ENCODE peak calls at places on chromosomes 12 and 14, in nine cellular contexts. W is fibroblast of villous mesenchyme, O is activated B cell treated with CpG ODN at 0.5 μM for 24 hours, I is A673, U is lung, Q is foreskin fibroblast, K is IMR-90, J is breast epithelium, R is cardiac muscle cell. P is an unnamed sample.

GRCh38 chr14:47200740-47201139 is 474.7 kb downstream of the MDGA2 start:
- DNase-seq in W (no peak), O (no peak), I (no peak), U (no peak), Q (no peak), K (no peak), J (no peak), R (no peak), P (no peak)

GRCh38 chr12:2267624-2268477 is 215.1 kb downstream of the CACNA1C start:
- DNase-seq in W (peak), O (no peak), I (no peak), U (no peak), Q (peak), K (peak), J (peak), R (no peak), P (no peak)

GRCh38 chr14:52090936-52091335 is 22.1 kb upstream of the NID2 start:
- DNase-seq in W (no peak), O (no peak), I (no peak), U (no peak), Q (no peak), K (no peak), J (no peak), R (no peak), P (no peak)

GRCh38 chr12:68432622-68433021 is 100.5 kb upstream of the MDM1 start:
- DNase-seq in W (peak), O (no peak), I (no peak), U (no peak), Q (no peak), K (peak), J (no peak), R (no peak), P (no peak)

GRCh38 chr14:53927171-53927570 is 29.5 kb downstream of the BMP4 start:
- DNase-seq in W (peak), O (no peak), I (no peak), U (no peak), Q (peak), K (peak), J (no peak), R (no peak), P (no peak)

GRCh38 chr14:77212933-77213656 is 31.5 kb downstream of the TMEM63C start:
- DNase-seq in W (peak), O (no peak), I (peak), U (peak), Q (peak), K (no peak), J (no peak), R (peak), P (peak)

GRCh38 chr12:66915312-66915904 is 236.5 kb upstream of the GRIP1 start:
- DNase-seq in W (no peak), O (no peak), I (peak), U (no peak), Q (no peak), K (no peak), J (no peak), R (no peak), P (no peak)

GRCh38 chr14:51327376-51327775 is 87.3 kb downstream of the TMX1 start:
- DNase-seq in W (no peak), O (no peak), I (no peak), U (no peak), Q (peak), K (peak), J (no peak), R (no peak), P (no peak)

GRCh38 chr12:118402251-118402650 is 25.9 kb downstream of the SUDS3 start:
- DNase-seq in W (peak), O (no peak), I (no peak), U (no peak), Q (peak), K (peak), J (no peak), R (no peak), P (no peak)

GRCh38 chr12:9760699-9761406 is at the start of gene CD69:
- DNase-seq in W (no peak), O (peak), I (peak), U (no peak), Q (no peak), K (no peak), J (no peak), R (no peak), P (no peak)

GRCh38 chr12:131009595-131010270 is 56.0 kb downstream of the ADGRD1 start:
- DNase-seq in W (no peak), O (no peak), I (no peak), U (no peak), Q (no peak), K (no peak), J (no peak), R (no peak), P (no peak)

GRCh38 chr12:103933237-103933636 is 3.0 kb downstream of the HSP90B1 start:
- DNase-seq in W (peak), O (no peak), I (peak), U (no peak), Q (no peak), K (no peak), J (no peak), R (no peak), P (no peak)

GRCh38 chr12:94207467-94208432 is 59.4 kb downstream of the PLXNC1 start:
- DNase-seq in W (peak), O (no peak), I (no peak), U (no peak), Q (peak), K (no peak), J (no peak), R (no peak), P (no peak)

DNA sequence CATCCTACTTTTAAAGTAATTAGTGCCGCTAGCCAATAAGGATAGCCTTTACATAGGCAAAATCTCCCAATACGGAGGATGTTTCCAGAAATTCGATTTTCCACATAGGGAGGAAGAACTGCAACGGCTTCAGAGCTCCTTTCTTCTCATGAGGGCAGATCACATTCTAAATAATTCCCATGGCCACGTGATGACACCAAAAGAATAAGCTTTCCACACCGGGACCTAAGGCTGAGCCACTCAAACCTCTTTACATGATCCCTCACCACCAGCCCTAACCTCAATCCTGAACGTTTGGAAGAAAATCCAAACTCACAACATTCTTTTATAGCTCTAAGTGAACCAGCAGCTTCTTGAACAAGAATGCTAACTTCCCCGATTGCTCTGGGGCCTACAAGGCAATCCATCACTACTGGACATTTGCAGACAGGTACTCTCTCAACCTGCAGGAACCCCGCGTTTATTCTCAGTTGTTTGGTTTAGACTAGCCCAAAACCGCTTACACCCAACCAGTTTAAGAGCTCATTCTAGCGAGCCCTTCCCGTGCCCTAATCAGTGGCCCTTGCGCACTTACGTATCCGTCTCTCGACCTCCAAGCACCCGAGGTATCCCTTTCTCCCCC is 879 bp downstream of the CAPRIN2 start:
- DNase-seq in W (peak), O (no peak), I (peak), U (no peak), Q (peak), K (peak), J (no peak), R (no peak), P (no peak)
- TF ChIP-seq CTCF in W (no peak), O (no peak), I (no peak), U (no peak), Q (no peak), K (no peak), J (no peak), R (no peak), P (no peak)

GRCh38 chr12:100955139-100955538 is 160.6 kb downstream of the ANO4 start:
- DNase-seq in W (no peak), O (no peak), I (peak), U (no peak), Q (peak), K (peak), J (no peak), R (peak), P (no peak)

GRCh38 chr12:100954118-100954517 is 159.5 kb downstream of the ANO4 start:
- DNase-seq in W (no peak), O (no peak), I (no peak), U (no peak), Q (no peak), K (no peak), J (no peak), R (no peak), P (no peak)

GRCh38 chr12:100951756-100952155 is 157.2 kb downstream of the ANO4 start:
- DNase-seq in W (no peak), O (no peak), I (no peak), U (no peak), Q (no peak), K (no peak), J (no peak), R (no peak), P (no peak)

GRCh38 chr12:100953677-100954076 is 159.1 kb downstream of the ANO4 start:
- DNase-seq in W (no peak), O (no peak), I (no peak), U (no peak), Q (no peak), K (no peak), J (no peak), R (no peak), P (no peak)

DNA sequence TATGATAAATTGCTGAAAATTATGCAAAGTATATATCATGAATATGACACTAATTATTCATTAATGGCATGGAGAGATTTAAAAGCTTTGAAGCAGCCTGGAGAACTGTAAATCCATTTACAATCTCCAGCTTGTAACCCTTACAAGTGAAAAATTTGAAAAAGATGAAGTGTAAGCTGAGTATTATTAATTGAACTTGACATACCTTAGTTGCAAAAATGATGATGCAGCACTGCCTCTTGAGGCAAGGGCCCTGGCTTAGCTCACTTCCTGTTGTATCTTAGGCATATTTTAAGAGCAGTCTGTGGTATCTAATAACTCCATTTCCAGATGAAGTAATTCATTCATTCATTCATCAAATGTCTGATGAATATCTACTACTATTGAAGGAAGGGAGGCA is 158.6 kb downstream of the ANO4 start:
- DNase-seq in W (no peak), O (no peak), I (peak), U (no peak), Q (peak), K (peak), J (no peak), R (no peak), P (no peak)
- TF ChIP-seq CTCF in W (no peak), O (no peak), I (no peak), U (no peak), Q (no peak), K (no peak), J (no peak), R (no peak), P (no peak)

GRCh38 chr14:93859957-93860356 is 67.2 kb upstream of the FAM181A start:
- DNase-seq in W (no peak), O (no peak), I (peak), U (no peak), Q (no peak), K (no peak), J (peak), R (no peak), P (no peak)
- TF ChIP-seq CTCF in W (no peak), O (no peak), I (no peak), U (no peak), Q (no peak), K (no peak), J (no peak), R (no peak), P (no peak)

DNA sequence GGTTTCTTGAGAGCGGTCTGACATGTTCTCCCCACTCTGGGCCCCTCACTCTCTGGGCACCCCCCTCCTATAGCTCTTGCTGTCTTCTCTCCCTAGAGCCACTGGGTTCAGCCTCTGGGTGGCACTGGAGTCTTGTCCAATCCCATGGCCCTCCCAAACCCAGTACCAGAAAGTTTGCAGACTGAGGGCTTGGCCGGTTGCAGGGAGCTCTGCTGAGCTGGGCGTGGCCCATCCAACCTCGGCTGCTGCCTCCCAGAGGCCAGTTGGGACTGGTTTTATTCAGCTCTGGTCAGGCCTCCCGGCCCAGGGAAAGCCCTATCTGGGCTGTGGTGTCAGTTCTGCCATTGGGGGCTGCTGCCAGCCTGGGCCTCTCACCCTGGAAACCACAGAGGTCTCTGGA is 37.9 kb downstream of the ISCA2 start:
- DNase-seq in W (peak), O (no peak), I (no peak), U (peak), Q (peak), K (peak), J (no peak), R (peak), P (no peak)
- TF ChIP-seq CTCF in W (peak), O (no peak), I (no peak), U (no peak), Q (peak), K (peak), J (no peak), R (peak), P (no peak)

GRCh38 chr14:23725980-23726746 is 90.0 kb downstream of the DHRS2 start:
- DNase-seq in W (no peak), O (no peak), I (no peak), U (no peak), Q (peak), K (no peak), J (no peak), R (no peak), P (no peak)

GRCh38 chr14:23728791-23729190 is 92.6 kb downstream of the DHRS2 start:
- DNase-seq in W (no peak), O (no peak), I (no peak), U (no peak), Q (no peak), K (no peak), J (no peak), R (no peak), P (no peak)

GRCh38 chr14:23727566-23728335 is 91.6 kb downstream of the DHRS2 start:
- DNase-seq in W (peak), O (no peak), I (peak), U (no peak), Q (peak), K (peak), J (no peak), R (peak), P (peak)

GRCh38 chr14:23725528-23725927 is 89.4 kb downstream of the DHRS2 start:
- DNase-seq in W (no peak), O (no peak), I (no peak), U (no peak), Q (no peak), K (no peak), J (no peak), R (no peak), P (no peak)

GRCh38 chr14:23729720-23730387 is 93.7 kb downstream of the DHRS2 start:
- DNase-seq in W (no peak), O (no peak), I (no peak), U (no peak), Q (no peak), K (no peak), J (no peak), R (no peak), P (no peak)
- TF ChIP-seq CTCF in W (no peak), O (no peak), I (peak), U (no peak), Q (no peak), K (no peak), J (no peak), R (no peak), P (no peak)

DNA sequence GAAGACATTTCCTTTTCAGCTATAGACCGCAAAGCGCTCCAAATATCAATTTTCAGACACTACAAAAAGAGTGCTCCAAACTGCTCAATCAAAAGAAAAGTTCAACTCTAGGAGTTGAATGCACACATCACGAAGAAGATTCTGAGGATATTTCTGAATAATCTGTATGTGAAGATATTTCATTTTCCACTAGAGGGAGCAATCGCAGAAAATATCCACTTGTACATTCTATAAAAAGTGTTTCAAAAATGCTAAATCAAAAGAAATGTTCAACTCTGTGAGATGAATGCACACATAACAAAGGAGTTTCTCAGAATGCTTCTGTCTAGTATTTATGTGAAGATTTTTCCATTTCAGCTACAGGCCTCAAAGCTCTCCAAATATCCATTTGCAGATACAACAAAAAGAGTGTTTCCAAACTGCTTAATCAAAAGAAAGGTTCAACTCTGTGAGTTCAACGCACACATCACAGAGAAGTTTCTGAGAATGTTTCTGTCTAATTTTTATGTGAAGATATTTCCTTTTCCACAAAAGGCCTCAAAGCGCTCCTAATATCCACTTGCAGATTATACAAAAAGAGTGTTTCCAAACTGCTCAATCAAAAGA is 643.8 kb upstream of the ALG10B start:
- DNase-seq in W (no peak), O (no peak), I (peak), U (no peak), Q (peak), K (no peak), J (no peak), R (no peak), P (no peak)
- TF ChIP-seq CTCF in W (peak), O (no peak), I (peak), U (no peak), Q (no peak), K (peak), J (no peak), R (no peak), P (peak)

GRCh38 chr14:70234066-70234950 is 45.6 kb upstream of the SLC8A3 start:
- DNase-seq in W (no peak), O (no peak), I (no peak), U (no peak), Q (no peak), K (no peak), J (no peak), R (no peak), P (no peak)

GRCh38 chr14:70245026-70245425 is 56.3 kb upstream of the SLC8A3 start:
- DNase-seq in W (no peak), O (no peak), I (no peak), U (no peak), Q (no peak), K (no peak), J (no peak), R (no peak), P (no peak)

GRCh38 chr14:70237710-70238109 is 49.0 kb upstream of the SLC8A3 start:
- DNase-seq in W (no peak), O (no peak), I (no peak), U (no peak), Q (no peak), K (no peak), J (no peak), R (no peak), P (no peak)

GRCh38 chr14:70239802-70240201 is 51.1 kb upstream of the SLC8A3 start:
- DNase-seq in W (no peak), O (no peak), I (no peak), U (no peak), Q (no peak), K (no peak), J (no peak), R (no peak), P (no peak)
- TF ChIP-seq CTCF in W (no peak), O (no peak), I (no peak), U (no peak), Q (no peak), K (no peak), J (no peak), R (no peak), P (no peak)

P was measured in D721Med.